ENCODE peak calls at places on chromosomes 5 and 9, in four cellular contexts. U is GM12878, A is K562, K is HepG2. O is an unnamed sample.

GRCh38 chr9:111013707-111014106 is 24.6 kb downstream of the LPAR1 start:
- DNase-seq in U (no peak), A (no peak), K (no peak), O (no peak)

GRCh38 chr5:20572560-20572959 is 584.6 kb upstream of the CDH18 start:
- DNase-seq in U (no peak), A (no peak), K (no peak), O (no peak)

GRCh38 chr9:117028103-117028858 is 341.2 kb downstream of the TRIM32 start:
- DNase-seq in U (no peak), A (no peak), K (no peak), O (no peak)

GRCh38 chr9:130927995-130928900 is 10.8 kb downstream of the FIBCD1 start:
- DNase-seq in U (peak), A (peak), K (peak), O (peak)

GRCh38 chr9:136156216-136157120 is 37.8 kb upstream of the TMEM250 start:
- DNase-seq in U (no peak), A (no peak), K (no peak), O (no peak)

GRCh38 chr5:2207416-2207950 is 324.8 kb upstream of the IRX4 start:
- DNase-seq in U (no peak), A (no peak), K (no peak), O (no peak)

GRCh38 chr5:53431665-53432064 is 48.8 kb upstream of the FST start:
- DNase-seq in U (no peak), A (no peak), K (no peak), O (no peak)

GRCh38 chr5:38953426-38953825 is 107.6 kb downstream of the OSMR start:
- DNase-seq in U (no peak), A (no peak), K (no peak), O (no peak)

GRCh38 chr5:14145356-14146334 is 2.5 kb downstream of the TRIO start:
- DNase-seq in U (no peak), A (no peak), K (no peak), O (no peak)

GRCh38 chr5:38154615-38155204 is 103.6 kb upstream of the EGFLAM start:
- DNase-seq in U (peak), A (no peak), K (peak), O (no peak)

GRCh38 chr5:150317048-150318003 is 14.6 kb upstream of the ARSI start:
- DNase-seq in U (no peak), A (peak), K (peak), O (peak)

GRCh38 chr5:108101816-108102215 is 280.1 kb downstream of the FBXL17 start:
- DNase-seq in U (no peak), A (no peak), K (no peak), O (no peak)

GRCh38 chr5:147417133-147417813 is 92.6 kb downstream of the DPYSL3 start:
- DNase-seq in U (no peak), A (no peak), K (no peak), O (no peak)

GRCh38 chr5:3026099-3026498 is 274.6 kb upstream of the IRX2 start:
- DNase-seq in U (no peak), A (no peak), K (no peak), O (no peak)

GRCh38 chr9:6641561-6641960 is 4.0 kb downstream of the GLDC start:
- DNase-seq in U (no peak), A (no peak), K (no peak), O (no peak)

GRCh38 chr9:115213777-115214428 is 95.9 kb upstream of the TNC start:
- DNase-seq in U (no peak), A (no peak), K (no peak), O (peak)

GRCh38 chr9:99489043-99489378 is 266.9 kb downstream of the SEC61B start:
- DNase-seq in U (no peak), A (no peak), K (no peak), O (peak)

GRCh38 chr5:68424799-68425537 is 209.4 kb downstream of the PIK3R1 start:
- DNase-seq in U (peak), A (no peak), K (no peak), O (no peak)

GRCh38 chr5:28557114-28557513 is 1518.7 kb upstream of the CDH9 start:
- DNase-seq in U (no peak), A (no peak), K (no peak), O (no peak)

GRCh38 chr5:154193636-154194035 is 3.1 kb downstream of the GALNT10 start:
- DNase-seq in U (no peak), A (no peak), K (no peak), O (no peak)

GRCh38 chr5:100643473-100643872 is 108.3 kb downstream of the FAM174A start:
- DNase-seq in U (no peak), A (no peak), K (no peak), O (no peak)

GRCh38 chr9:137973829-137974416 is 96.3 kb downstream of the CACNA1B start:
- DNase-seq in U (no peak), A (no peak), K (no peak), O (no peak)

GRCh38 chr9:129623331-129623730 is 2.4 kb upstream of the C9orf50 start:
- DNase-seq in U (no peak), A (no peak), K (no peak), O (no peak)

GRCh38 chr5:74766348-74766886 is 500 bp downstream of the GFM2 start:
- DNase-seq in U (no peak), A (peak), K (peak), O (peak)

GRCh38 chr9:14179449-14179848 is 134.5 kb downstream of the NFIB start:
- DNase-seq in U (no peak), A (no peak), K (peak), O (no peak)

GRCh38 chr5:27403248-27403882 is 365.0 kb upstream of the CDH9 start:
- DNase-seq in U (no peak), A (no peak), K (no peak), O (no peak)

GRCh38 chr9:29319727-29320513 is 1746.6 kb upstream of the C9orf72 start:
- DNase-seq in U (no peak), A (no peak), K (no peak), O (no peak)

GRCh38 chr5:5063533-5063953 is 76.6 kb upstream of the ADAMTS16 start:
- DNase-seq in U (no peak), A (peak), K (peak), O (peak)

GRCh38 chr9:17600962-17601593 is 22.2 kb downstream of the SH3GL2 start:
- DNase-seq in U (no peak), A (no peak), K (no peak), O (no peak)

GRCh38 chr5:40354171-40354570 is 325.5 kb upstream of the PTGER4 start:
- DNase-seq in U (no peak), A (no peak), K (no peak), O (no peak)

GRCh38 chr5:156409834-156410233 is 82.9 kb downstream of the SGCD start:
- DNase-seq in U (no peak), A (no peak), K (no peak), O (no peak)

GRCh38 chr5:6516823-6517222 is 68.2 kb downstream of the UBE2QL1 start:
- DNase-seq in U (no peak), A (peak), K (no peak), O (no peak)

GRCh38 chr9:113388833-113389232 is 12.0 kb upstream of the HDHD3 start:
- DNase-seq in U (no peak), A (no peak), K (no peak), O (no peak)
- TF ChIP-seq ZBTB33 in U (no peak), A (no peak), K (no peak), O (no peak)

GRCh38 chr5:145104106-145104505 is 731.0 kb downstream of the PRELID2 start:
- DNase-seq in U (no peak), A (no peak), K (no peak), O (no peak)

GRCh38 chr5:145101246-145101645 is 733.9 kb downstream of the PRELID2 start:
- DNase-seq in U (no peak), A (no peak), K (peak), O (no peak)
- TF ChIP-seq SIN3A in U (no peak), A (no peak), K (no peak), O (no peak)

GRCh38 chr9:90808890-90809685 is 7.5 kb downstream of the SYK start:
- DNase-seq in U (no peak), A (no peak), K (no peak), O (no peak)
- TF ChIP-seq FOXM1 in U (no peak), A (no peak), K (no peak), O (no peak)

GRCh38 chr5:106089073-106089472 is 1581.7 kb downstream of the EFNA5 start:
- DNase-seq in U (no peak), A (no peak), K (no peak), O (no peak)
- TF ChIP-seq ZBTB33 in U (no peak), A (no peak), K (no peak), O (no peak)

GRCh38 chr5:35557742-35558141 is 59.9 kb upstream of the SPEF2 start:
- DNase-seq in U (no peak), A (no peak), K (no peak), O (no peak)
- TF ChIP-seq SIN3A in U (no peak), A (no peak), K (no peak), O (no peak)

GRCh38 chr5:73174100-73174815 is 1.3 kb downstream of the TMEM174 start:
- DNase-seq in U (no peak), A (no peak), K (no peak), O (no peak)
- TF ChIP-seq FOXM1 in U (no peak), A (no peak), K (no peak), O (no peak)

GRCh38 chr5:54904425-54904824 is 81.0 kb downstream of the ESM1 start:
- DNase-seq in U (no peak), A (no peak), K (peak), O (no peak)

GRCh38 chr5:54905942-54906537 is 79.4 kb downstream of the ESM1 start:
- DNase-seq in U (no peak), A (peak), K (peak), O (peak)

GRCh38 chr5:54900906-54901725 is 84.3 kb downstream of the ESM1 start:
- DNase-seq in U (no peak), A (no peak), K (no peak), O (no peak)

GRCh38 chr5:54905246-54905770 is 80.1 kb downstream of the ESM1 start:
- DNase-seq in U (no peak), A (no peak), K (no peak), O (no peak)

DNA sequence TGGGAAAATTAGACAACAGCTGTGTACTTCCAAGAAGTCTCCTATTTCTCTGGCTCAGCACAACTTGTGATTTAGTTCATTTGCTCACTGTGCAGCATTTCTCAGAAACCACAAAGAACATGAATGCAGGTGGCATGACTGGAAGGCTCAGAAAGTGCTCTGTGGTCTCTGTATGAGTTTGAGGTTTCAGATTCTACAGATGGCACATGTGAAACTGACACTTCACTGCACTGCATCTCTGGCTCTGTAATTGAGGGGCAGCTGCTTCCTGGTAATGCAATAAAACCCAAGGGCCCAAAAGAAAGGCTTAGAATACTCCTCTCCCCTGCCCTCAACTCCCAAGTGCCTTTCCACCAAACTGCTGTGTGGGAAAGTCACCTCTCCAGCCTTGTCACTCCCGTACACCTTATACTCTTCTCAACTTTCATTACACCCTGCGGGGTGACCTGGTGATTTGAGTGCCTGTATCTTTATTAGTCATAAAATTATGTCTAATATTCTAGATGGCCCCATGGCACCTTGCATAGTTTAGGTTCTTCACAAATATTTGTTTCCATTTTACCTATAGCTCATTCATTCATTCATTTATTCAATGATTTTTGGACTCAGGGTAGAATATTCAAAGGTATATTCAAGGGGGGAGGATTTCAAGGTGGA is 82.4 kb downstream of the ESM1 start:
- DNase-seq in U (peak), A (no peak), K (no peak), O (no peak)
- TF ChIP-seq ZBTB33 in U (no peak), A (no peak), K (no peak), O (no peak)

DNA sequence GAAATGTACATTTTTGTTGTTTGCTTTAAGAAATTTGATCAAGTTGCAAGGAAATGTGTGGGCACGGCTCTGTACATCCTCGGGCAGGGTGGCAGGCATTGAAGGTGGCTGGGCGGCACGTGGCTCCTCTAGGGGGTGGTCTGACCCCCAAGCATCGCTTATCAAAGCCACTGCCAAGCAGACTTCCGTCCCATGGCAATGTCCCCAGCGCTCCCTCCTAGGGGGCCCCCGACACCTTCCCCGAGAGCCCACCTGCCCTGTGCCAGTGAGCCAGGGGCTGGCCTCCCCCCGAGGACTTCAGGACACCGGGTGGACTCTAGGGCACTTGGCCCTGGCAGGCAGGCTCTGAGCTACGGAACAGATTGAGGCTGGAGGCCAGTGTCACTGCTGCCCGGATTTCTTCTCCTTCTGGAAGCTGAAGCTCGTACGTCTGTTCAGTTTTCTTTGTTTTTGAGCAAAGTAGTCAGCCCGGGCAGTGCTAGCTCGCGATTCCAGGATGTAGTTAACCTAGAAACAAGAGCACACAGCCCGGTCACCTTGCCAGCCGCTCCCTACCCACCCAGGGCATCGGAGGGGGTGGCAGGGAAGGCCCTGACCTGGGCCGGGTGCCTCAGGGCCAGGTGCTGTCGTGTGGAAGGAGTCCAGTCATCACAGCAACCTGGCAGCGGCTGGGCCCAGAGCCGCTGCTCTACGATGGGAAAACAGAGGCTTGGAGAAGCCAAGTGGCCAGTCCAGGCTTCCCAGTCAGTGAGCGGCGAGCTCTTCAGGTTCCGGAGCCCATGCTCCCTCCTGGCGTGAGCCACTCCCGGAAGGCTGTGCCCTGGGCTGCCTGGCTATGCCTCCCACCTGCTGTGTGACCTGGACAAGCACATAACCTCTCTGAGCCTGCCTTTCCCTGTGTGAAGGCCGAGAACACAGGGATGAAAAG is 177.1 kb downstream of the GAPVD1 start:
- DNase-seq in U (no peak), A (no peak), K (no peak), O (no peak)
- TF ChIP-seq SIN3A in U (no peak), A (no peak), K (no peak), O (no peak)

DNA sequence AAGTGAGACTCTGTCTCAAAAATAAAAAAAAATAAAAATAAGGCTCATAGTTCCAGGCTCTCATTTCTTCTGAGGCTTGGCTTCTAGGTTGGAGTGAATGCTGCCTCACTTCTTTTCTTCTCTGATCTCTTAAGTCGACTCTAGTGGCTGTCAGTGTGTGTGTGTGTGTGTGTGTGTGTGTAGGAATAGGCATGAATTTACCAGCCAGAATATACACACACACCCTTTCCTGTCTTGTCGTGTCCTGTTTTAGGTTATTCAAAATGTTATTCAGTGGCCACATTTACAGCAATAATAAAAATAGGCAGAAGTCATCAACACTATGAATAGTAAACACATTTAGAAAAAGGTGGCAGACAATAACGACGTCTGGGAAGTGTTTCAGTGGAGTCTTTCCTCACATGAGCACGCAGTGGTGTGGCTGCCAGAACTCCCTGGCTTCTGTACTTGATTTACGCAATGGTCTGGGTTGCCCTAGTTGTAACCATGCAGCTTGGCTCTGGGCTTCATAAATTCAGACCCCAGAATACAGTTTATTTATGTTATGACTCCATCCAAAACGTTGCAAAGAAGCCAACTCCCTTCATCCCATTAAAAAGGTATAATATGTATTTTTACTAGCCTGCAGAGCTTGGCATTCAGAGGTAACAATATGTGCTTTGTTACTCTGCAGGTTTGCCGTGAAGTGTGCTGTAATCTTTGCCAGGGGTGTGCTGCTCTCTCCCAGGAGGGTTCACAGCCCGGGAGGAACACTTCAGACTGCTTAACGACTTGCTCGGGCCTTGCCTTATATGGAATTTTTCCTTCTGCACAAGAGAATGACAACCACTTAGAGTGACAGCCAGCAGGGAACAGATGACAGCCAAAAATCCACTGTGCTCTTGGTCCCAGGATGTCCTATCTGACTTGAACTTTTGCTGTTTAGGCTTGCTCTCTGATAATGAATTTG is 34.4 kb upstream of the PALM2AKAP2 start:
- DNase-seq in U (no peak), A (no peak), K (no peak), O (no peak)
- TF ChIP-seq FOXM1 in U (no peak), A (no peak), K (no peak), O (no peak)

O was measured in SK-N-SH.